ENCODE peak calls at places on chromosomes 4 and X, in six cellular contexts. F is transverse colon, N is adrenal gland, G is Peyer's patch, U is HCT116, O is tibial nerve. P is an unnamed sample. For H3K4me1, the result is how much of the 10 kb centered on the place peaks cover.

GRCh38 chr4:120921456-120922389 is 803 bp downstream of the PRDM5 start:
- DNase-seq in U (no peak), O (peak), G (peak), N (peak), F (peak), P (peak)

GRCh38 chr4:148112231-148112982 is 329.8 kb downstream of the NR3C2 start:
- DNase-seq in O (no peak), G (no peak), U (no peak), N (no peak), F (no peak), P (no peak)

GRCh38 chr4:6327220-6327917 is 57.7 kb downstream of the WFS1 start:
- DNase-seq in G (peak), U (peak), N (peak), O (peak), F (peak), P (peak)

GRCh38 chr4:8739820-8740665 is 131.6 kb downstream of the HMX1 start:
- DNase-seq in F (no peak), U (no peak), O (no peak), N (no peak), G (peak), P (peak)

GRCh38 chrX:46333550-46333949 is 211.7 kb downstream of the ZNF674 start:
- DNase-seq in G (peak), N (no peak), U (no peak), O (no peak), F (peak), P (no peak)

GRCh38 chr4:90137545-90137944 is 10.4 kb downstream of the CCSER1 start:
- DNase-seq in G (no peak), U (no peak), N (no peak), F (no peak), O (no peak), P (no peak)

GRCh38 chr4:117376700-117377099 is 291.3 kb upstream of the TRAM1L1 start:
- DNase-seq in G (no peak), N (no peak), U (no peak), O (no peak), F (no peak), P (no peak)

GRCh38 chr4:76513517-76513916 is 78.5 kb downstream of the SHROOM3 start:
- DNase-seq in N (no peak), F (no peak), U (no peak), G (no peak), O (no peak), P (no peak)

GRCh38 chr4:141021397-141022194 is 111.7 kb downstream of the RNF150 start:
- DNase-seq in U (no peak), F (no peak), G (no peak), N (no peak), O (no peak), P (no peak)

GRCh38 chrX:46758163-46758955 is 559 bp downstream of the SLC9A7 start:
- DNase-seq in G (peak), F (peak), U (no peak), O (no peak), N (peak), P (no peak)

GRCh38 chr4:12146349-12146748 is 717.7 kb upstream of the HS3ST1 start:
- DNase-seq in O (no peak), G (no peak), F (no peak), N (no peak), U (no peak), P (no peak)

GRCh38 chrX:23901065-23901464 is 6.7 kb downstream of the APOO start:
- DNase-seq in N (no peak), G (no peak), O (no peak), U (peak), F (no peak), P (no peak)

GRCh38 chrX:118974088-118974907 is at the start of gene LONRF3:
- DNase-seq in G (peak), U (no peak), N (peak), O (peak), F (peak), P (peak)

GRCh38 chrX:154378059-154378798 is 866 bp upstream of the EMD start:
- DNase-seq in O (no peak), U (no peak), G (peak), N (peak), F (peak), P (peak)

GRCh38 chrX:134294548-134294947 is 57.6 kb downstream of the CCDC160 start:
- DNase-seq in U (no peak), N (no peak), F (no peak), O (no peak), G (no peak), P (no peak)

GRCh38 chr4:150852237-150852636 is 162.8 kb downstream of the LRBA start:
- DNase-seq in G (no peak), U (no peak), F (no peak), O (no peak), N (no peak), P (no peak)

DNA sequence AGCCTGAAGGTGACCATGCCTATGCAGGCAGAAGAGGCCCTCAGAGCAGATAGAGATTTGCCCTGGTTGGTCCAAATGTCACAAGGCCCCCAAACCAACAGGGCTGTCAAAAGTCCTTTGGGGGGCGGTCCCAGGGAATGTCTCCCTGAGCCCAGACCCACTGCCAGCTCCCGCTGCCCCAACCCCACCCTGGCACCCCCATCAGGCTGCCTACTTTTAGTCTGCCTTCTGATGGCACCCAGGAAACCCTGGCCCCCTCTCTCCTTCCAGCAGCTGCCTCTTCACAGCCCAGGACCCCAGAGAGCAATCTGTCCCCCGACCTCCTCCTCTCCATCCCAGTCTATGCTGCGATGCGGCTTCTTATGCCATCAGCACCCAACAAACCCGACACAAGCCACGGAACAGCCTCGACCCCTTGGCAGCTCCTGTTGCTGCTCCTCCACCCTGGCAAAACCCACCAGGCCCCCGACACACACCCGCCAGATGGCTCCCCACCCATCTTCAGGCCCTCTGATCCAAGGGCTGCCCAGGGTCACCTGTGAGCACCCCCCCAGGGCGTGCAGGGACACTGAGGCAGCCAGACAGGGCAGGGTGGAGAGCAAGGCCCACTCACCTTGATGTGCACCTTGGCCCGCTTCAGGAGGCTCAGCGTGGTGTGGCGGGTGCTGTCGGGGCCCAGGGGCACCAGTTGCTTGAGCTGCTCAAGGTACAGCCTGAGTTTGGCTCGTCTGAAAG is 9.9 kb downstream of the MXD4 start:
- DNase-seq in N (no peak), O (peak), U (no peak), F (peak), G (peak), P (peak)
- H3K27ac ChIP-seq in N (no peak), O (no peak), U (no peak), F (no peak), G (no peak), P (no peak)

DNA sequence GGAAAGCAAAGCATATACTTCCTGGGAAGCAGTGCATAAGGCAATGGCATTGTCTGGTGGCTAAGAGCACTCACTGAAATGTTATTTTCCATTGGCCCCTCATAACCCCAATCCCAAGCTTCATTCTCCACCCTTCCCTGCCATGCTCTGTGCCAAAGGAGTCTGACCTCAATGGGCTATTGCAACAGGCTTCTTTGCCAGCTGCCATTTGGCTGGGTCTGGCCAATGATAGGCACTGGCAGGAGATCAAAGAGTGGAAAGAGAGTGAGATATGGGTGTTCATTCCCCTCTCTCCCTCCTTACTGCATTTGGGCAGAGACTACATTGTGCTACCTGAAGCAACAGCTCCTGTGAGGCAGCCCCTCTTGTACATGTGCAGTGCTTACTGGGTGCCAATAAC is 51.5 kb downstream of the LHFPL1 start:
- DNase-seq in O (no peak), G (no peak), N (no peak), U (no peak), F (no peak), P (no peak)
- TF ChIP-seq POLR2A in O (no peak), G (no peak), N (no peak), U (no peak), F (no peak), P (no peak)

GRCh38 chr4:156336516-156336915 is 382.9 kb upstream of the CTSO start:
- DNase-seq in G (no peak), U (no peak), N (no peak), O (no peak), F (no peak), P (no peak)

GRCh38 chr4:156330436-156331031 is 376.9 kb upstream of the CTSO start:
- DNase-seq in G (no peak), O (no peak), F (peak), N (no peak), U (no peak), P (no peak)

GRCh38 chr4:156329779-156330178 is 376.1 kb upstream of the CTSO start:
- DNase-seq in F (no peak), G (no peak), U (no peak), N (no peak), O (no peak), P (no peak)

GRCh38 chr4:156335721-156336120 is 382.1 kb upstream of the CTSO start:
- DNase-seq in N (no peak), F (no peak), O (no peak), U (no peak), G (no peak), P (no peak)
- H3K4me1 ChIP-seq in N (under half), F (under half), O (under half), U (under half), G (under half), P (under half)

DNA sequence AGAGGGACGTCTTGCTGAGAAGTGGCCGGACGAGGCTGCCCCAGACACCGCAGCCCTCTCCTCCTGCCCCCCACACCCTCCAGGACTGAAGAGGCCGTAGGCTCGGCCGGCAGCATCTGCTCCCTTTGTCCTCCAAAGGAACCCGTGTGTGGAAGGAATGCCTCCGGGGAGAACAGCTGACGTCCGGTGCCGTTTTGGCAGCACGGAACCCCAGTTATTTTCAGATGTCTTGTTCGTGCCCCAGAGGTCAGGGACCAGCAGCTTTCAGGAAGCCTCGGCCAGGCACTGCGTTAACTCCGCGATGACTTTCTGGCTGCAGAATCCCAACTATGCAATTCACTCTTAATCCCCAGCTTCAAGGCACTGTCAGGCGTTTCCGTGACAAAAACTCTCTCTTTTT is 10.9 kb upstream of the PPP2R3B start:
- DNase-seq in O (peak), F (no peak), G (no peak), N (no peak), U (no peak), P (no peak)
- H3K27ac ChIP-seq in O (no peak), F (no peak), G (no peak), N (no peak), U (no peak), P (no peak)

GRCh38 chrX:71365356-71365875 is 741 bp upstream of the TAF1 start:
- DNase-seq in O (no peak), N (peak), U (no peak), G (no peak), F (no peak), P (no peak)
- TF ChIP-seq POLR2A in O (peak), N (no peak), U (peak), G (peak), F (no peak), P (no peak)

GRCh38 chr4:143185253-143186107 is 763 bp downstream of the USP38 start:
- DNase-seq in F (peak), N (no peak), U (no peak), G (peak), O (no peak), P (no peak)
- H3K4me1 ChIP-seq in F (under half), N (under half), U (under half), G (under half), O (under half), P (under half)

GRCh38 chrX:139209342-139209741 is 321.2 kb upstream of the F9 start:
- DNase-seq in O (no peak), N (no peak), G (no peak), F (no peak), U (no peak), P (no peak)

GRCh38 chrX:139207655-139208054 is 322.9 kb upstream of the F9 start:
- DNase-seq in U (no peak), G (no peak), N (no peak), F (no peak), O (no peak), P (no peak)

GRCh38 chrX:139213241-139213709 is 317.3 kb upstream of the F9 start:
- DNase-seq in U (no peak), F (no peak), N (no peak), G (no peak), O (no peak), P (no peak)

GRCh38 chrX:139206914-139207313 is 323.6 kb upstream of the F9 start:
- DNase-seq in G (no peak), N (no peak), U (no peak), F (no peak), O (no peak), P (no peak)

GRCh38 chrX:139211568-139212182 is 318.9 kb upstream of the F9 start:
- DNase-seq in N (no peak), U (no peak), G (no peak), O (no peak), F (no peak), P (no peak)
- H3K27ac ChIP-seq in N (no peak), U (no peak), G (no peak), O (no peak), F (no peak), P (no peak)

P was measured in stomach.